ENCODE peak calls at places on chromosomes 5 and 9, in four cellular contexts. Q is brain microvascular endothelial cell; O is esophagus squamous epithelium; T is CD8-positive, alpha-beta memory T cell. E is an unnamed sample.

GRCh38 chr5:173628501-173628900 is 12.1 kb upstream of the BOD1 start:
- DNase-seq in Q (no peak), O (no peak), T (no peak), E (no peak)

GRCh38 chr5:39501403-39501802 is 76.6 kb upstream of the DAB2 start:
- DNase-seq in Q (peak; percentile 71), O (no peak), T (no peak), E (no peak)

GRCh38 chr9:135492886-135493669 is 7.4 kb upstream of the MRPS2 start:
- DNase-seq in Q (no peak), O (no peak), T (no peak), E (no peak)

GRCh38 chr5:27727254-27727653 is 688.9 kb upstream of the CDH9 start:
- DNase-seq in Q (no peak), O (no peak), T (no peak), E (no peak)

GRCh38 chr9:108885643-108886348 is 23.7 kb downstream of the ACTL7A start:
- DNase-seq in Q (peak; percentile 75), O (no peak), T (no peak), E (no peak)

GRCh38 chr9:122213589-122214413 is 15.0 kb downstream of the LHX6 start:
- DNase-seq in Q (no peak), O (no peak), T (peak; percentile 28), E (no peak)

GRCh38 chr9:107491081-107492053 is 1.8 kb upstream of the KLF4 start:
- DNase-seq in Q (no peak), O (no peak), T (no peak), E (no peak)

GRCh38 chr9:116499986-116500871 is 186.9 kb upstream of the TRIM32 start:
- DNase-seq in Q (peak; percentile 87), O (no peak), T (no peak), E (no peak)

GRCh38 chr9:1913931-1914330 is 101.2 kb upstream of the SMARCA2 start:
- DNase-seq in Q (no peak), O (no peak), T (no peak), E (no peak)

GRCh38 chr5:168951341-168951740 is 349.6 kb downstream of the SLIT3 start:
- DNase-seq in Q (no peak), O (no peak), T (no peak), E (no peak)

GRCh38 chr9:110996436-110997224 is 41.6 kb downstream of the LPAR1 start:
- DNase-seq in Q (no peak), O (no peak), T (no peak), E (no peak)

GRCh38 chr9:34628656-34629491 is at the start of gene ARID3C:
- DNase-seq in Q (no peak), O (no peak), T (peak; percentile 34), E (no peak)

GRCh38 chr5:74126294-74126693 is 500.3 kb downstream of the ARHGEF28 start:
- DNase-seq in Q (no peak), O (no peak), T (no peak), E (no peak)

GRCh38 chr5:150438873-150439546 is 10.5 kb downstream of the RPS14 start:
- DNase-seq in Q (no peak), O (no peak), T (no peak), E (no peak)

GRCh38 chr5:151483647-151484046 is 36.2 kb downstream of the SLC36A1 start:
- DNase-seq in Q (no peak), O (no peak), T (no peak), E (no peak)

GRCh38 chr5:76546497-76547102 is 76.6 kb downstream of the F2RL2 start:
- DNase-seq in Q (no peak), O (no peak), T (no peak), E (no peak)

GRCh38 chr9:137832191-137832700 is 45.3 kb upstream of the CACNA1B start:
- DNase-seq in Q (no peak), O (no peak), T (no peak), E (no peak)

GRCh38 chr5:77531297-77531696 is 39.2 kb upstream of the WDR41 start:
- DNase-seq in Q (no peak), O (no peak), T (no peak), E (no peak)

GRCh38 chr5:133962801-133963476 is 5.5 kb downstream of the C5orf15 start:
- DNase-seq in Q (no peak), O (no peak), T (no peak), E (no peak)

GRCh38 chr5:165334186-165334585 is 1828.8 kb downstream of the MAT2B start:
- DNase-seq in Q (no peak), O (no peak), T (no peak), E (no peak)

DNA sequence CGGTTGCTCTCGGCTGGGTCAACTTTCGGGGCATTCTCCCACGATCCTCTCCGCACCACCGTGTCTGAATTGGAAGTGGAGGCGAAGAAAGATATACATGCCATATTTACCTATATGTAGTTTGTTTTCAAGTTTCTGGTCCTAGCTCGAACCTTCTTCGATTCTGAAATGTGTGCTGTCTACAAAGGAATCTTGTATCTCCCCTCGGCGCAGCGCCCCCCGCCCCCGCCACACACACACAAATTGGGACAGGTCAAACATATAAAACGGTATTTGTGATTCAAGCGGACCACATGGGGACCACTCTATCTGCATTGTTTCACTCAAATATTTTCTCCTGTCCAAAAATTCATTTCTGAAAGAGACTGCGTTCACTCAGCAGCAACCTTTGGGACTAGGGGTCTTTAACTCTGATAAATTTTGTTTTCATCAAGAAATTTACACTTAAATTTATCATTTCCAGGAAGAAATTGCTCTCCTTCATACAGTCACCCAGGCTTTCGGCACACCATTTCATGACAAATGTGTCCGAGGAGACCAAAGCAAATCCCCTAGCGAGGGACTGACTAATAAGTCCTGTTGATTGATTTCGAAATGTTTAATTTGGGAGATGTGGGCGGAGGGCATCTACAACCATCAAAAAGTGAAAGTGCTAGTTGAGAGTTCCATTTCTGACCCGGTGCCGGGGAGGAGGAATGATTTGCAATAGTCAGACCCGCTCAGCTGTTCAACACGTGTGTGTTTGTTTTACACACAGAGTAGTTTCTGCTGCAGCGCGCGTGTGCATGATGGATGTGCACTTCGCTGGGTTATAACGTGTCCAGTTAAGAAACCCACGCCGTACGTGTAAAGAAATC is 1.1 kb upstream of the NR4A3 start:
- DNase-seq in Q (peak; percentile 71), O (no peak), T (peak; percentile 48), E (peak; percentile 56)
- H3K27me3 ChIP-seq in Q (peaks cover 1% of the 10 kb centered on the region), O (peaks cover 9% of the 10 kb centered on the region), T (peaks cover 28% of the 10 kb centered on the region), E (no peaks in the 10 kb centered on the region)

GRCh38 chr5:32709789-32710334 is 1.3 kb upstream of the NPR3 start:
- DNase-seq in Q (peak; percentile 81), O (no peak), T (no peak), E (peak; percentile 62)
- H3K4me3 ChIP-seq in Q (peak overlapping the region; percentile 69), O (peak overlapping the region; percentile 42), T (peak overlapping the region; percentile 50), E (peak overlapping the region; percentile 68)

DNA sequence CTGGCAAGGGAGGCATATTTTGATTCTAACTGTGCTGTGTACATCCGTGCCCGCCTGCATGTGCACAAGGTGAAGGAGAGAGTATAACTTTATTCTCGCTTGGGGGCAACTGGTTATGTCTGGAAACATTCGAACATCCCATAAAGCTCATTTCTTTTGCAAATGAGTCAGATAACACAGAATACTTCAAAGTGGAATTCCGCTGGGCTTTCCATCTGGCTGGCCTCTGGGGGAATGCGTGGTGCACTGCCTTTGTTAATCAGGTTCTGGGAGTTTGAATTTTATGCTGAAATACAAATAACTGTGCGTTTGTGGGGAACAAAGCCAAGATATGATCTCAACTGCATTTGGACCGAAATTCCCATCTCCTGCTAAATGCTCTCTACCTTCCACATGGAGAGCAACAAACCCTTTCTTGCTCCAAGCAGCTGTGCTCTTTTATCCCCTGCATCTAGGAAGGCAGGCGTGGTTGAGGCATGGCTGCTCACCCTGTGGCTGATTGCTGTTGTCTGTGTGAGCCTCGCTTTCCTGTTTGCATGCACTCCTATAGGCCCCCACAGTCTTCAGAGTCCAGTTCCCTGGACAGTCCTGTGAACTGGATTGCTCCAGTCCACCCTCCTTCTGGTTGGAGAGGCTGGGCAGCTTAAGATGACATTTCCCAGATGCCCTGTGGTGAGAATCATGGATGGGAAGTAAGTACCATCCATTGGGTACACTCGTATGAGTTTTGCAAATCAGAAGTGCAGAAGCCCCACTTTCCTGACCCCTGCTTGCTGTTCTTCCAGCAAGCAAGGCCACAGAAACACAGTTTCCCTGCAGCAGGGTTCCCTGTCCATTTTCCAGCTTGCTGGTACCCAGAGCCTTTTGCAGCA is 82.9 kb upstream of the ALDH1B1 start:
- DNase-seq in Q (no peak), O (no peak), T (no peak), E (no peak)
- H3K27me3 ChIP-seq in Q (peaks cover 8% of the 10 kb centered on the region), O (no peaks in the 10 kb centered on the region), T (no peaks in the 10 kb centered on the region), E (no peaks in the 10 kb centered on the region)

GRCh38 chr9:36987409-36987808 is 46.7 kb downstream of the PAX5 start:
- DNase-seq in Q (no peak), O (no peak), T (no peak), E (no peak)
- H3K4me3 ChIP-seq in Q (no peak overlapping the region), O (no peak overlapping the region), T (no peak overlapping the region), E (no peak overlapping the region)

E was measured in dorsolateral prefrontal cortex.